ENCODE peak calls at places on chromosome 1, in five cellular contexts. N, S, O, M and B are unnamed samples.

GRCh38 chr1:247639381-247639981 is 34.1 kb downstream of the OR2G3 start:
- DNase-seq in M (peak; percentile 65), O (peak; percentile 44), N (peak; percentile 80), S (no peak), B (peak; percentile 89)

GRCh38 chr1:32240140-32240951 is 6.7 kb upstream of the FAM167B start:
- DNase-seq in N (peak; percentile 99), S (peak; percentile 58), M (peak; percentile 89), O (peak; percentile 30), B (peak; percentile 97)

GRCh38 chr1:42504535-42505128 is 41.5 kb downstream of the CCDC30 start:
- DNase-seq in N (no peak), S (no peak), M (no peak), O (no peak), B (no peak)

GRCh38 chr1:4018721-4019521 is 118.8 kb upstream of the C1orf174 start:
- DNase-seq in O (no peak), S (no peak), M (no peak), N (no peak), B (no peak)

GRCh38 chr1:53934170-53934765 is 11.2 kb downstream of the IFT25 start:
- DNase-seq in O (no peak), N (no peak), S (no peak), M (no peak), B (no peak)

GRCh38 chr1:53949023-53949611 is 3.0 kb downstream of the LRRC42 start:
- DNase-seq in N (peak; percentile 77), O (peak; percentile 13), S (no peak), M (peak; percentile 57), B (peak; percentile 79)

GRCh38 chr1:67570473-67571143 is 114.4 kb upstream of the GADD45A start:
- DNase-seq in M (no peak), S (no peak), O (peak; percentile 99), N (no peak), B (no peak)

GRCh38 chr1:115284209-115284608 is 53.8 kb downstream of the NGF start:
- DNase-seq in M (no peak), N (no peak), S (no peak), O (no peak), B (no peak)

GRCh38 chr1:119613769-119614358 is 34.2 kb downstream of the ZNF697 start:
- DNase-seq in O (peak; percentile 76), S (peak; percentile 68), N (peak; percentile 90), M (peak; percentile 75), B (peak; percentile 97)

GRCh38 chr1:57410532-57410931 is 13.3 kb downstream of the DAB1 start:
- DNase-seq in S (no peak), M (no peak), O (no peak), N (no peak), B (no peak)

GRCh38 chr1:47992720-47993119 is 4.5 kb downstream of the TRABD2B start:
- DNase-seq in O (no peak), M (no peak), S (no peak), N (peak; percentile 34), B (peak; percentile 57)

GRCh38 chr1:85847356-85847755 is 139.1 kb upstream of the ZNHIT6 start:
- DNase-seq in M (no peak), S (no peak), N (no peak), O (no peak), B (no peak)

GRCh38 chr1:230972855-230973271 is 5.8 kb downstream of the TTC13 start:
- DNase-seq in S (no peak), M (no peak), O (no peak), N (no peak), B (no peak)

GRCh38 chr1:32900956-32901822 is at the start of gene TMEM54:
- DNase-seq in M (peak; percentile 83), S (no peak), O (peak; percentile 55), N (peak; percentile 67), B (peak; percentile 74)

GRCh38 chr1:240122639-240123604 is 31.2 kb downstream of the FMN2 start:
- DNase-seq in O (no peak), S (no peak), N (peak; percentile 14), M (no peak), B (peak; percentile 52)

GRCh38 chr1:227234998-227235405 is 83.3 kb downstream of the CDC42BPA start:
- DNase-seq in N (peak; percentile 38), S (peak; percentile 63), O (peak; percentile 51), M (peak; percentile 45), B (peak; percentile 75)

GRCh38 chr1:227315500-227316346 is 2.6 kb downstream of the CDC42BPA start:
- DNase-seq in O (peak; percentile 56), N (peak; percentile 16), M (no peak), S (no peak), B (no peak)

GRCh38 chr1:110135268-110136065 is 14.8 kb upstream of the SLC6A17 start:
- DNase-seq in O (no peak), M (no peak), N (peak; percentile 22), S (no peak), B (peak; percentile 79)

GRCh38 chr1:110132682-110133081 is 17.6 kb upstream of the SLC6A17 start:
- DNase-seq in S (no peak), N (no peak), O (no peak), M (no peak), B (no peak)

GRCh38 chr1:110136911-110137310 is 13.4 kb upstream of the SLC6A17 start:
- DNase-seq in N (peak; percentile 86), O (no peak), S (no peak), M (peak; percentile 77), B (peak; percentile 88)

GRCh38 chr1:110133436-110133835 is 16.9 kb upstream of the SLC6A17 start:
- DNase-seq in S (no peak), N (no peak), M (no peak), O (no peak), B (no peak)

GRCh38 chr1:110134050-110134595 is 16.2 kb upstream of the SLC6A17 start:
- DNase-seq in S (no peak), O (no peak), M (no peak), N (no peak), B (no peak)
- H3K27me3 ChIP-seq in S (peaks cover 27% of the 10 kb centered on the region), O (peaks cover 16% of the 10 kb centered on the region), M (peaks cover 20% of the 10 kb centered on the region), N (peaks cover 35% of the 10 kb centered on the region), B (peaks cover 35% of the 10 kb centered on the region)

GRCh38 chr1:204350857-204351573 is 8.7 kb downstream of the PLEKHA6 start:
- DNase-seq in M (peak; percentile 90), N (peak; percentile 98), S (no peak), O (no peak), B (peak; percentile 95)
- H3K4me3 ChIP-seq in M (no peak overlapping the region), N (peak overlapping the region; percentile 26), S (no peak overlapping the region), O (no peak overlapping the region), B (no peak overlapping the region)

DNA sequence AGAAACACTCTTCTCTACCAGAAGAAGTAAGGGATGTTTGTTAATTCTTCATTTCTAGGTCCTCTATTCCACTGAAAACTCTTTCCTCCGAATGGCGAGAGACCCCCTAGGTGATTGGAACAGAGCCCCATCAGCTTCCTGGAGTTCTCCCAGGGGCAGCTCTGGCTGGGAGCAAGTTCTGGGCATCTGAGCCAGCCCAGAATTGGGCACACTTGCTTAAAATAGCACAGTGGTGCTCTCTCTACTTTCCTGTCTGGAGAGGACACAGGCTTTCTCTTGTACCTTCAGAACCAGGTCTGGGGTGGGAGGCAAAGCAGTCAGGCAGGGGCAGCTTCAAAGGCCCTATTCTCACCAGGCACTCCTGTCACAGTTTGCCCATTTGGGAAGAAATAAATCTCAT is 83.2 kb upstream of the CNTN2 start:
- DNase-seq in M (no peak), N (no peak), O (no peak), S (no peak), B (no peak)
- H3K9ac ChIP-seq in M (no peak overlapping the region), N (no peak overlapping the region), O (no peak overlapping the region), S (no peak overlapping the region), B (no peak overlapping the region)

DNA sequence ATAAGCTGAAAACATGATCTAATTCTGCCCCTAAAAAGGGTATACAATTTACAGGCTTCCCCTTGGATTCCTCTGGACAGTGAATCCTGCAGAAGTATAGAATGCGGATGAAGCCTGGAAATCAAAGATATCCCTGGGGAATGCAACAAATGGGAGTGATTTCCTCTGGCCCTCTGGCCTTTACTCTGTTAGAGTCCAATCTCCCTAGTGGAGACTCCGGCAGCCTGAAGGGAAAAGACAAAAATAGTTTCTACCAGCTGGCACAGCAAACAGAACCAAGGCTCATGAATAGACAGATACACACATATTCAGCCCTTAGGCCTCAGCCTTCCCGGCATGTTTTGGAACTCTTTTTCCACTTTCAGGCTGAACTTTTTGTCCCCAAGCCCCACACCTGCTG is 3.9 kb upstream of the LRRC52 start:
- DNase-seq in N (no peak), O (no peak), M (no peak), S (no peak), B (no peak)
- H3K27me3 ChIP-seq in N (peaks cover 10% of the 10 kb centered on the region), O (peaks cover 5% of the 10 kb centered on the region), M (no peaks in the 10 kb centered on the region), S (peaks cover 24% of the 10 kb centered on the region), B (no peaks in the 10 kb centered on the region)

GRCh38 chr1:148264374-148265276 is 112.5 kb upstream of the NBPF11 start:
- DNase-seq in S (peak; percentile 94), N (peak; percentile 77), O (peak; percentile 96), M (no peak), B (peak; percentile 91)

GRCh38 chr1:148263128-148263905 is 111.2 kb upstream of the NBPF11 start:
- DNase-seq in O (peak; percentile 100), M (peak; percentile 10), S (peak; percentile 99), N (peak; percentile 91), B (peak; percentile 95)

GRCh38 chr1:148263906-148264255 is 111.8 kb upstream of the NBPF11 start:
- DNase-seq in N (no peak), O (no peak), S (no peak), M (no peak), B (no peak)
- H3K4me3 ChIP-seq in N (peak overlapping the region; percentile 56), O (peak overlapping the region; percentile 59), S (peak overlapping the region; percentile 59), M (peak overlapping the region; percentile 69), B (peak overlapping the region; percentile 85)

GRCh38 chr1:40379785-40380452 is 6.4 kb downstream of the SMAP2 start:
- DNase-seq in O (no peak), M (no peak), N (no peak), S (no peak), B (no peak)
- H3K9ac ChIP-seq in O (no peak overlapping the region), M (no peak overlapping the region), N (no peak overlapping the region), S (no peak overlapping the region), B (no peak overlapping the region)